ENCODE peak calls at places on chromosomes 16 and 17, in five cellular contexts. L is SK-N-SH; U is tibial nerve; G is activated T-cell treated with anti-CD3 and anti-CD28 coated beads, Interleukin-2, amount 50 U/mL, for 1 hour; C is GM12865. X is an unnamed sample.

GRCh38 chr16:87324411-87325275 is 7.5 kb upstream of the C16orf95 start:
- DNase-seq in U (no peak), G (peak; percentile 60), L (peak; percentile 96), C (peak; percentile 46), X (peak; percentile 68)

GRCh38 chr16:49597796-49598195 is 224.2 kb downstream of the C16orf78 start:
- DNase-seq in U (no peak), C (peak; percentile 40), L (no peak), G (no peak), X (no peak)

GRCh38 chr16:89187337-89188063 is 12.8 kb downstream of the SLC22A31 start:
- DNase-seq in U (no peak), C (no peak), L (no peak), G (no peak), X (peak; percentile 38)

GRCh38 chr16:2977440-2977839 is 2.8 kb downstream of the PKMYT1 start:
- DNase-seq in U (no peak), L (no peak), C (no peak), G (no peak), X (no peak)

GRCh38 chr16:66741131-66741900 is 10.1 kb downstream of the DYNC1LI2 start:
- DNase-seq in U (peak; percentile 98), G (no peak), L (peak; percentile 79), C (no peak), X (peak; percentile 81)

GRCh38 chr17:4948997-4949320 is 629 bp upstream of the PFN1 start:
- DNase-seq in G (peak; percentile 77), L (peak; percentile 95), C (peak; percentile 95), U (no peak), X (peak; percentile 76)

GRCh38 chr17:9898812-9899211 is 6.3 kb downstream of the RCVRN start:
- DNase-seq in L (no peak), G (no peak), U (no peak), C (no peak), X (no peak)

GRCh38 chr16:78535098-78535497 is 435.6 kb downstream of the WWOX start:
- DNase-seq in U (no peak), G (no peak), C (no peak), L (peak; percentile 41), X (no peak)

GRCh38 chr17:61635913-61636432 is 45.0 kb upstream of the NACA2 start:
- DNase-seq in L (peak; percentile 28), C (peak; percentile 78), U (peak; percentile 6), G (peak; percentile 18), X (peak; percentile 69)

GRCh38 chr16:71358464-71359031 is at the start of gene CALB2:
- DNase-seq in L (peak; percentile 91), U (peak; percentile 73), G (peak; percentile 69), C (peak; percentile 62), X (peak; percentile 77)

GRCh38 chr17:75875940-75876189 is 2.5 kb downstream of the TRIM47 start:
- DNase-seq in U (no peak), L (peak; percentile 64), G (no peak), C (no peak), X (no peak)

GRCh38 chr16:25988089-25988488 is 296.3 kb downstream of the HS3ST4 start:
- DNase-seq in G (no peak), U (no peak), L (no peak), C (no peak), X (no peak)

GRCh38 chr17:45753645-45754225 is 30.4 kb upstream of the CRHR1 start:
- DNase-seq in L (no peak), U (no peak), C (no peak), G (no peak), X (no peak)

GRCh38 chr16:48252013-48252412 is 4.7 kb upstream of the ABCC11 start:
- DNase-seq in L (no peak), C (no peak), U (no peak), G (no peak), X (no peak)

GRCh38 chr16:79283578-79283977 is 317.0 kb downstream of the MAF start:
- DNase-seq in L (no peak), G (no peak), C (peak; percentile 48), U (no peak), X (no peak)

GRCh38 chr17:71748872-71749271 is 371.9 kb upstream of the SOX9 start:
- DNase-seq in L (no peak), C (no peak), G (no peak), U (no peak), X (no peak)

GRCh38 chr17:51258756-51259573 is 884 bp downstream of the MBTD1 start:
- DNase-seq in C (peak; percentile 20), G (no peak), L (no peak), U (peak; percentile 6), X (peak; percentile 52)

GRCh38 chr17:76515291-76515949 is 14.2 kb upstream of the RHBDF2 start:
- DNase-seq in G (peak; percentile 81), C (peak; percentile 91), U (peak; percentile 85), L (no peak), X (no peak)

GRCh38 chr16:3577302-3577752 is at the start of gene NLRC3:
- DNase-seq in C (peak; percentile 72), U (no peak), L (no peak), G (peak; percentile 49), X (no peak)

GRCh38 chr17:59825533-59826316 is 67.0 kb downstream of the TUBD1 start:
- DNase-seq in L (no peak), U (peak; percentile 41), G (no peak), C (peak; percentile 54), X (no peak)

GRCh38 chr16:1090620-1091587 is 5.1 kb downstream of the C1QTNF8 start:
- DNase-seq in U (no peak), C (no peak), G (no peak), L (no peak), X (no peak)

GRCh38 chr16:28872952-28873351 is 5.3 kb upstream of the ATP2A1 start:
- DNase-seq in L (no peak), C (no peak), U (no peak), G (no peak), X (no peak)

GRCh38 chr16:11994187-11995119 is 17.9 kb downstream of the SNX29 start:
- DNase-seq in G (no peak), L (no peak), U (peak; percentile 30), C (no peak), X (no peak)

GRCh38 chr16:67666032-67666537 is 465 bp downstream of the ENKD1 start:
- DNase-seq in G (no peak), L (peak; percentile 82), U (no peak), C (no peak), X (peak; percentile 59)

GRCh38 chr17:45123930-45124796 is 8.2 kb downstream of the PLCD3 start:
- DNase-seq in C (peak; percentile 28), U (no peak), G (no peak), L (peak; percentile 80), X (peak; percentile 91)

GRCh38 chr17:52136173-52136572 is 22.3 kb downstream of the CA10 start:
- DNase-seq in L (no peak), G (no peak), U (no peak), C (no peak), X (no peak)

GRCh38 chr17:29778936-29779811 is 150.9 kb downstream of the SSH2 start:
- DNase-seq in L (peak; percentile 75), C (peak; percentile 80), U (peak; percentile 83), G (peak; percentile 84), X (peak; percentile 48)

GRCh38 chr16:1826691-1827573 is at the start of the genes FAHD1 and HAGH:
- DNase-seq in L (peak; percentile 100), G (peak; percentile 94), C (peak; percentile 95), U (peak; percentile 92), X (peak; percentile 93)

GRCh38 chr17:22695228-22695619 is 1002.9 kb downstream of the KCNJ18 start:
- DNase-seq in C (no peak), G (no peak), L (peak; percentile 26), U (no peak), X (no peak)

GRCh38 chr16:89707695-89708094 is 6.2 kb upstream of the SPATA2L start:
- DNase-seq in G (no peak), C (peak; percentile 9), L (no peak), U (no peak), X (no peak)